ENCODE peak calls at places on chromosomes 13 and 19, in five cellular contexts. One of them, this sample, is unnamed.

GRCh38 chr13:34208326-34208725 is 390.4 kb downstream of the RFC3 start:
- DNase-seq in Peyer's patch: no peak
- DNase-seq in gastrocnemius medialis: no peak
- DNase-seq in SJCRH30: no peak
- DNase-seq in brain microvascular endothelial cell: no peak
- DNase-seq in this sample: no peak

GRCh38 chr13:43333176-43333575 is 309.8 kb downstream of the DNAJC15 start:
- DNase-seq in gastrocnemius medialis: no peak
- DNase-seq in brain microvascular endothelial cell: no peak
- DNase-seq in Peyer's patch: no peak
- DNase-seq in SJCRH30: no peak
- DNase-seq in this sample: no peak

GRCh38 chr13:24038846-24039330 is 121.6 kb upstream of the SPATA13 start:
- DNase-seq in gastrocnemius medialis: no peak
- DNase-seq in Peyer's patch: no peak
- DNase-seq in brain microvascular endothelial cell: no peak
- DNase-seq in SJCRH30: peak; percentile 89
- DNase-seq in this sample: no peak

GRCh38 chr13:52161193-52161646 is 1.8 kb upstream of the NEK3 start:
- DNase-seq in gastrocnemius medialis: no peak
- DNase-seq in brain microvascular endothelial cell: no peak
- DNase-seq in SJCRH30: no peak
- DNase-seq in Peyer's patch: no peak
- DNase-seq in this sample: no peak

GRCh38 chr13:33611016-33611805 is 206.7 kb upstream of the RFC3 start:
- DNase-seq in SJCRH30: peak; percentile 96
- DNase-seq in Peyer's patch: no peak
- DNase-seq in brain microvascular endothelial cell: peak; percentile 53
- DNase-seq in gastrocnemius medialis: peak; percentile 48
- DNase-seq in this sample: peak; percentile 23

GRCh38 chr13:23609414-23610186 is 39.4 kb downstream of the TNFRSF19 start:
- DNase-seq in gastrocnemius medialis: peak; percentile 20
- DNase-seq in Peyer's patch: no peak
- DNase-seq in brain microvascular endothelial cell: peak; percentile 56
- DNase-seq in SJCRH30: no peak
- DNase-seq in this sample: peak; percentile 29

GRCh38 chr13:65597839-65598818 is 1632.0 kb downstream of the PCDH9 start:
- DNase-seq in SJCRH30: no peak
- DNase-seq in Peyer's patch: no peak
- DNase-seq in brain microvascular endothelial cell: peak; percentile 53
- DNase-seq in gastrocnemius medialis: no peak
- DNase-seq in this sample: peak; percentile 13

GRCh38 chr19:55383279-55383788 is 758 bp downstream of the TMEM238 start:
- DNase-seq in brain microvascular endothelial cell: no peak
- DNase-seq in gastrocnemius medialis: no peak
- DNase-seq in SJCRH30: no peak
- DNase-seq in Peyer's patch: peak; percentile 61
- DNase-seq in this sample: no peak

GRCh38 chr19:1491114-1491848 is at the start of gene REEP6:
- DNase-seq in gastrocnemius medialis: no peak
- DNase-seq in SJCRH30: no peak
- DNase-seq in Peyer's patch: no peak
- DNase-seq in brain microvascular endothelial cell: no peak
- DNase-seq in this sample: no peak

GRCh38 chr13:83184819-83185218 is 697.5 kb downstream of the SLITRK1 start:
- DNase-seq in brain microvascular endothelial cell: no peak
- DNase-seq in Peyer's patch: no peak
- DNase-seq in gastrocnemius medialis: no peak
- DNase-seq in SJCRH30: no peak
- DNase-seq in this sample: peak; percentile 21

GRCh38 chr13:52356327-52356726 is 49.6 kb downstream of the THSD1 start:
- DNase-seq in SJCRH30: no peak
- DNase-seq in gastrocnemius medialis: no peak
- DNase-seq in brain microvascular endothelial cell: peak; percentile 19
- DNase-seq in Peyer's patch: no peak
- DNase-seq in this sample: no peak

GRCh38 chr13:51230473-51231105 is 8.4 kb downstream of the FAM124A start:
- DNase-seq in gastrocnemius medialis: no peak
- DNase-seq in Peyer's patch: peak; percentile 58
- DNase-seq in brain microvascular endothelial cell: peak; percentile 7
- DNase-seq in SJCRH30: no peak
- DNase-seq in this sample: no peak

GRCh38 chr13:113146750-113147149 is 11.7 kb upstream of the PROZ start:
- DNase-seq in Peyer's patch: peak; percentile 30
- DNase-seq in gastrocnemius medialis: no peak
- DNase-seq in brain microvascular endothelial cell: no peak
- DNase-seq in SJCRH30: no peak
- DNase-seq in this sample: no peak

GRCh38 chr13:61002686-61003085 is 413.0 kb downstream of the PCDH20 start:
- DNase-seq in gastrocnemius medialis: no peak
- DNase-seq in SJCRH30: no peak
- DNase-seq in Peyer's patch: no peak
- DNase-seq in brain microvascular endothelial cell: no peak
- DNase-seq in this sample: no peak

GRCh38 chr13:31982124-31982523 is 49.5 kb upstream of the FRY start:
- DNase-seq in Peyer's patch: no peak
- DNase-seq in brain microvascular endothelial cell: peak; percentile 11
- DNase-seq in SJCRH30: no peak
- DNase-seq in gastrocnemius medialis: no peak
- DNase-seq in this sample: no peak

GRCh38 chr13:102286326-102286725 is 115.5 kb downstream of the FGF14 start:
- DNase-seq in Peyer's patch: no peak
- DNase-seq in brain microvascular endothelial cell: peak; percentile 50
- DNase-seq in SJCRH30: no peak
- DNase-seq in gastrocnemius medialis: no peak
- DNase-seq in this sample: peak; percentile 74

GRCh38 chr19:16386619-16387240 is 62.1 kb downstream of the KLF2 start:
- DNase-seq in brain microvascular endothelial cell: peak; percentile 61
- DNase-seq in Peyer's patch: peak; percentile 80
- DNase-seq in SJCRH30: peak; percentile 53
- DNase-seq in gastrocnemius medialis: no peak
- DNase-seq in this sample: peak; percentile 39

GRCh38 chr13:99992912-99993311 is 11.3 kb downstream of the ZIC2 start:
- DNase-seq in gastrocnemius medialis: no peak
- DNase-seq in SJCRH30: no peak
- DNase-seq in brain microvascular endothelial cell: no peak
- DNase-seq in Peyer's patch: no peak
- DNase-seq in this sample: no peak

GRCh38 chr13:114015608-114016295 is 41.9 kb upstream of the C13orf46 start:
- DNase-seq in SJCRH30: no peak
- DNase-seq in brain microvascular endothelial cell: no peak
- DNase-seq in gastrocnemius medialis: peak; percentile 79
- DNase-seq in Peyer's patch: no peak
- DNase-seq in this sample: no peak

GRCh38 chr13:96218475-96218874 is 128.6 kb downstream of the HS6ST3 start:
- DNase-seq in Peyer's patch: no peak
- DNase-seq in gastrocnemius medialis: peak; percentile 69
- DNase-seq in SJCRH30: no peak
- DNase-seq in brain microvascular endothelial cell: no peak
- DNase-seq in this sample: no peak

GRCh38 chr13:96491103-96491502 is 401.2 kb downstream of the HS6ST3 start:
- DNase-seq in gastrocnemius medialis: no peak
- DNase-seq in brain microvascular endothelial cell: no peak
- DNase-seq in SJCRH30: no peak
- DNase-seq in Peyer's patch: no peak
- DNase-seq in this sample: no peak

GRCh38 chr19:22606954-22607652 is 27.0 kb upstream of the ZNF492 start:
- DNase-seq in gastrocnemius medialis: no peak
- DNase-seq in Peyer's patch: no peak
- DNase-seq in SJCRH30: no peak
- DNase-seq in brain microvascular endothelial cell: no peak
- DNase-seq in this sample: no peak

GRCh38 chr19:5451494-5451893 is 3.7 kb upstream of the ZNRF4 start:
- DNase-seq in gastrocnemius medialis: no peak
- DNase-seq in SJCRH30: no peak
- DNase-seq in Peyer's patch: no peak
- DNase-seq in brain microvascular endothelial cell: no peak
- DNase-seq in this sample: no peak

GRCh38 chr19:11538232-11539036 is at the start of gene CNN1:
- DNase-seq in brain microvascular endothelial cell: peak; percentile 81
- DNase-seq in Peyer's patch: peak; percentile 66
- DNase-seq in SJCRH30: peak; percentile 66
- DNase-seq in gastrocnemius medialis: no peak
- DNase-seq in this sample: peak; percentile 74

GRCh38 chr19:45782162-45782623 is at the start of gene DMPK:
- DNase-seq in brain microvascular endothelial cell: no peak
- DNase-seq in gastrocnemius medialis: peak; percentile 70
- DNase-seq in SJCRH30: peak; percentile 78
- DNase-seq in Peyer's patch: no peak
- DNase-seq in this sample: no peak

GRCh38 chr19:17775991-17776803 is 18.7 kb upstream of the B3GNT3 start:
- DNase-seq in brain microvascular endothelial cell: no peak
- DNase-seq in gastrocnemius medialis: no peak
- DNase-seq in Peyer's patch: peak; percentile 88
- DNase-seq in SJCRH30: no peak
- DNase-seq in this sample: no peak

GRCh38 chr19:45403781-45404556 is 900 bp downstream of the PPP1R13L start:
- DNase-seq in brain microvascular endothelial cell: peak; percentile 51
- DNase-seq in gastrocnemius medialis: no peak
- DNase-seq in Peyer's patch: peak; percentile 84
- DNase-seq in SJCRH30: no peak
- DNase-seq in this sample: no peak

GRCh38 chr19:27746691-27747380 is 1466.1 kb downstream of the UQCRFS1 start:
- DNase-seq in brain microvascular endothelial cell: peak; percentile 9
- DNase-seq in Peyer's patch: peak; percentile 37
- DNase-seq in gastrocnemius medialis: no peak
- DNase-seq in SJCRH30: peak; percentile 41
- DNase-seq in this sample: no peak

GRCh38 chr19:22945560-22945959 is 57.4 kb downstream of the ZNF728 start:
- DNase-seq in Peyer's patch: no peak
- DNase-seq in brain microvascular endothelial cell: no peak
- DNase-seq in gastrocnemius medialis: no peak
- DNase-seq in SJCRH30: peak; percentile 32
- DNase-seq in this sample: no peak

GRCh38 chr19:44891016-44891882 is at the start of gene TOMM40:
- DNase-seq in brain microvascular endothelial cell: peak; percentile 100
- DNase-seq in gastrocnemius medialis: no peak
- DNase-seq in SJCRH30: peak; percentile 45
- DNase-seq in Peyer's patch: peak; percentile 100
- DNase-seq in this sample: no peak

DNA sequence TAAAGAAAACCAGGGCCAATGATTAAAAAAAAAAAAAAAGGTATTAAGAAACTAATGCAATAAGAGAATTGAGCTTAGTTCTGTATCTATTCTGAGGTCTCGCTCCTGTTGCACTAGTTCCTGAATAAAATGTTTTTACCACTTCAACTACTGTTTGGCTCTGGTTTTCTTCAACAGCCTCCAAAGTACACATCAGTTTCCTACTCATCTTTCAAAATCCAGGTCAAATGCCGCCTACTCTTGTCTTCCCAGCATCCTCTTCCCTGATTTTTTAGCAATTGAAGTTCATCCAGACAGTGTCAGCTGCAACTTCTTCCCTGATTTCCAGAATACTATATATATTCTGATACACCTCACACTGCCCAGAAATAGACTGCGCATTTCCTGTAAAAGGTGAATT is 1.4 kb upstream of the RCBTB1 start:
- DNase-seq in brain microvascular endothelial cell: no peak
- DNase-seq in SJCRH30: no peak
- DNase-seq in gastrocnemius medialis: no peak
- DNase-seq in Peyer's patch: no peak
- DNase-seq in this sample: no peak
- H3K27ac ChIP-seq in brain microvascular endothelial cell: peak overlapping the region; percentile 59
- H3K27ac ChIP-seq in SJCRH30: no peak overlapping the region
- H3K27ac ChIP-seq in gastrocnemius medialis: no peak overlapping the region
- H3K27ac ChIP-seq in Peyer's patch: no peak overlapping the region
- H3K27ac ChIP-seq in this sample: no peak overlapping the region

GRCh38 chr19:12994701-12995595 is at the start of gene NFIX:
- DNase-seq in gastrocnemius medialis: peak; percentile 70
- DNase-seq in Peyer's patch: peak; percentile 79
- DNase-seq in SJCRH30: peak; percentile 63
- DNase-seq in brain microvascular endothelial cell: no peak
- DNase-seq in this sample: no peak
- H3K27me3 ChIP-seq in gastrocnemius medialis: no peaks in the 10 kb centered on the region
- H3K27me3 ChIP-seq in Peyer's patch: no peaks in the 10 kb centered on the region
- H3K27me3 ChIP-seq in SJCRH30: no peaks in the 10 kb centered on the region
- H3K27me3 ChIP-seq in brain microvascular endothelial cell: no peaks in the 10 kb centered on the region
- H3K27me3 ChIP-seq in this sample: no peaks in the 10 kb centered on the region

GRCh38 chr19:7550987-7551761 is 15.7 kb downstream of the PNPLA6 start:
- DNase-seq in brain microvascular endothelial cell: peak; percentile 27
- DNase-seq in SJCRH30: no peak
- DNase-seq in gastrocnemius medialis: peak; percentile 85
- DNase-seq in Peyer's patch: peak; percentile 77
- DNase-seq in this sample: no peak
- H3K27ac ChIP-seq in brain microvascular endothelial cell: no peak overlapping the region
- H3K27ac ChIP-seq in SJCRH30: no peak overlapping the region
- H3K27ac ChIP-seq in gastrocnemius medialis: peak overlapping the region; percentile 60
- H3K27ac ChIP-seq in Peyer's patch: no peak overlapping the region
- H3K27ac ChIP-seq in this sample: no peak overlapping the region

DNA sequence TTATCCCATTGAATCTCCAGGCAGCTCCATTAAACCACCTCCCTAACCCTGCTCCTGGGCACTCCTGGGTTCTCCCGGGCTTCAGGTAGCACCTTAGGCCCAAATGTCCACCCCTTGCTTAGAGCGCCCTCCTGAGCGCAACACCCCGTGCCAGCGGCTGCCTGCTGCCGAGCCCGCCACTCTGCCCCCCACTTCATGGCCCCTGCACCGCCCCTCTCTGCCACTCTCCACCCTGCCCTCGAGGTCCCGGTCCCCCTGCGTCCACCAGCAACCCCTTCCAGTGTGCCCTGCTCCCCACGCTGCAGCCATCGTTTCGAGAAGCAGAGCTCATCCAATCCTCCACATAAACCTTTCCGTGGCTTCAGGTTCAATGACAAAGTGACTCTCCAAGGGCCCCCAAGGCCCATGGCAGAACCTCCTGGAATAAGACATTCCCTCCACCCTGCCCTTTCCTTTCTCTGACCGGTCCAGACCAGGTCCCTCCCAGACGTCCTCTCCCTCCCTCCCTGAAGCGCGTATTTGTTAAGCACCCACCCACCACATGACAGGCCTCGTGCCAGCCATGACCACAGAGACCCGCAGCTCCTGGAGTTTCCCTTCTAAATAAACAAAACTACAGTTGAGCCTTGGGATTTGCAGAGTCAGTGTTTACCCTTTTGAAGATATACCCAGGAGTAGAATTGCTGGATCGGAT is 66.6 kb downstream of the ARHGEF18 start:
- DNase-seq in SJCRH30: peak; percentile 62
- DNase-seq in gastrocnemius medialis: no peak
- DNase-seq in brain microvascular endothelial cell: peak; percentile 44
- DNase-seq in Peyer's patch: no peak
- DNase-seq in this sample: peak; percentile 69
- H3K27me3 ChIP-seq in SJCRH30: no peaks in the 10 kb centered on the region
- H3K27me3 ChIP-seq in gastrocnemius medialis: no peaks in the 10 kb centered on the region
- H3K27me3 ChIP-seq in brain microvascular endothelial cell: no peaks in the 10 kb centered on the region
- H3K27me3 ChIP-seq in Peyer's patch: no peaks in the 10 kb centered on the region
- H3K27me3 ChIP-seq in this sample: no peaks in the 10 kb centered on the region

This sample was measured in AG04450.